ENCODE peak calls at places on chromosomes 11 and 22, in ten cellular contexts. I, A, L, B, Z, U, N, E, K and R are unnamed samples.

GRCh38 chr11:36130401-36130800 is 158.8 kb downstream of the COMMD9 start:
- DNase-seq in A (no peak), Z (no peak), E (no peak), L (no peak), B (peak; percentile 39), I (peak; percentile 68), K (no peak), U (no peak), N (no peak), R (no peak)

GRCh38 chr11:66749091-66749490 is 20.1 kb upstream of the SPTBN2 start:
- DNase-seq in K (no peak), Z (no peak), B (no peak), U (no peak), A (peak; percentile 81), N (no peak), L (no peak), I (peak; percentile 20), E (no peak), R (no peak)

GRCh38 chr11:17171342-17171741 is 36.4 kb downstream of the PIK3C2A start:
- DNase-seq in Z (no peak), A (no peak), I (no peak), K (no peak), U (no peak), L (peak; percentile 15), B (peak; percentile 67), N (no peak), E (no peak), R (peak; percentile 14)

GRCh38 chr11:119356349-119357031 is 10.0 kb upstream of the MFRP start:
- DNase-seq in Z (peak; percentile 89), U (peak; percentile 84), L (peak; percentile 93), N (peak; percentile 91), K (peak; percentile 88), B (peak; percentile 64), E (no peak), A (peak; percentile 80), I (no peak), R (no peak)

GRCh38 chr11:95269402-95269801 is 38.4 kb upstream of the SESN3 start:
- DNase-seq in U (no peak), N (no peak), Z (no peak), B (no peak), L (no peak), K (no peak), E (no peak), I (no peak), A (no peak), R (no peak)

GRCh38 chr11:67652965-67653845 is 2.7 kb upstream of the ACY3 start:
- DNase-seq in K (no peak), B (no peak), N (no peak), L (no peak), Z (no peak), E (no peak), U (no peak), I (no peak), A (no peak), R (no peak)

GRCh38 chr11:12377106-12377823 is at the start of gene PARVA:
- DNase-seq in E (no peak), Z (peak; percentile 75), L (peak; percentile 67), B (peak; percentile 87), A (peak; percentile 67), K (peak; percentile 67), N (peak; percentile 91), U (peak; percentile 67), I (peak; percentile 46), R (no peak)

GRCh38 chr11:24585192-24585591 is 88.3 kb downstream of the LUZP2 start:
- DNase-seq in Z (no peak), A (no peak), N (no peak), E (no peak), I (no peak), U (no peak), K (no peak), L (no peak), B (peak; percentile 32), R (peak; percentile 32)

GRCh38 chr22:45742866-45743450 is 71.3 kb downstream of the ATXN10 start:
- DNase-seq in A (peak; percentile 14), L (peak; percentile 11), U (peak; percentile 44), Z (peak; percentile 78), I (peak; percentile 9), E (no peak), N (no peak), K (no peak), B (no peak), R (no peak)

GRCh38 chr11:69084371-69084770 is 35.6 kb downstream of the TPCN2 start:
- DNase-seq in K (no peak), L (no peak), Z (no peak), A (no peak), I (no peak), N (no peak), B (no peak), E (no peak), U (no peak), R (no peak)

GRCh38 chr22:41725510-41726110 is 26.3 kb downstream of the MEI1 start:
- DNase-seq in K (no peak), B (no peak), E (no peak), N (no peak), U (no peak), L (no peak), Z (no peak), A (no peak), I (no peak), R (no peak)

GRCh38 chr11:61686469-61686868 is 6.3 kb downstream of the DAGLA start:
- DNase-seq in A (no peak), E (no peak), B (no peak), U (no peak), Z (no peak), L (no peak), K (no peak), I (no peak), N (no peak), R (no peak)

GRCh38 chr11:61687420-61687819 is 7.2 kb downstream of the DAGLA start:
- DNase-seq in A (peak; percentile 34), K (no peak), Z (no peak), E (no peak), I (no peak), U (no peak), L (no peak), N (no peak), B (no peak), R (no peak)

GRCh38 chr11:61690706-61691377 is 10.7 kb downstream of the DAGLA start:
- DNase-seq in I (no peak), U (no peak), E (no peak), A (no peak), L (no peak), Z (no peak), B (no peak), K (peak; percentile 90), N (no peak), R (no peak)

GRCh38 chr11:61689164-61689496 is 8.9 kb downstream of the DAGLA start:
- DNase-seq in E (no peak), B (no peak), Z (no peak), A (no peak), I (no peak), U (no peak), K (no peak), L (no peak), N (no peak), R (no peak)

GRCh38 chr11:61688368-61689163 is 8.4 kb downstream of the DAGLA start:
- DNase-seq in K (peak; percentile 84), U (peak; percentile 80), L (no peak), Z (peak; percentile 85), E (no peak), B (peak; percentile 53), N (no peak), A (peak; percentile 93), I (peak; percentile 11), R (no peak)
- H3K4me3 ChIP-seq in K (no peak overlapping the region), U (peak overlapping the region; percentile 49), L (no peak overlapping the region), Z (peak overlapping the region; percentile 24), E (no peak overlapping the region), B (no peak overlapping the region), N (no peak overlapping the region), A (no peak overlapping the region), I (no peak overlapping the region), R (no peak overlapping the region)

GRCh38 chr22:20881869-20882815 is 23.3 kb downstream of the SNAP29 start:
- DNase-seq in Z (no peak), E (no peak), U (no peak), B (no peak), A (no peak), L (no peak), I (no peak), N (no peak), K (no peak), R (no peak)

GRCh38 chr22:20885017-20885556 is 26.3 kb downstream of the SNAP29 start:
- DNase-seq in B (no peak), N (no peak), L (no peak), I (no peak), Z (no peak), A (no peak), E (no peak), U (no peak), K (no peak), R (no peak)

GRCh38 chr22:20881231-20881630 is 22.4 kb downstream of the SNAP29 start:
- DNase-seq in K (no peak), Z (no peak), B (peak; percentile 16), I (peak; percentile 51), E (no peak), N (no peak), U (no peak), L (no peak), A (no peak), R (no peak)

GRCh38 chr22:20884454-20884853 is 25.6 kb downstream of the SNAP29 start:
- DNase-seq in A (no peak), Z (no peak), U (no peak), K (no peak), I (no peak), E (no peak), N (no peak), L (no peak), B (no peak), R (no peak)

DNA sequence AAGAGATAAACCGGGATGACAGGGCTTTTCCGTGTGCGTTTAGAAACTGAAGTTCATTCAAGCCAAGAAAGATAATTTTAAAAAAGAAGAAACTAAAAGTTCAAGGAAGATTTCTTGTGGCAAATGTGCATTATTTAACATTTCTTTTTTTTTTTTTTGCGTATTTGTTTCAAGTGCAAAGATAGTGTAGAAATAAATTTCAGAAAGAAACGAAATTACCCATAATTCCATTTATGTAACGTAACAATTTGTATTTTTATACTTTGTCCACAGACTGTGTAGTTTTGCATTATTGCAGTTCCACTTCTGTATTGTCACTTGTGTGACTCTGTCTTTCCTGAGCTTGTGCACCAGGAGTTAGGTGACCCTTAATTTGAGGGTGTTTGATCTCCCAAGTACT is 24.0 kb downstream of the SNAP29 start:
- DNase-seq in I (no peak), K (no peak), B (no peak), L (no peak), N (no peak), Z (no peak), E (no peak), U (no peak), A (no peak), R (no peak)
- H3K36me3 ChIP-seq in I (peaks cover 12% of the 10 kb centered on the region), K (no peaks in the 10 kb centered on the region), B (peaks cover 8% of the 10 kb centered on the region), L (peaks cover 9% of the 10 kb centered on the region), N (peaks cover 6% of the 10 kb centered on the region), Z (peaks cover 71% of the 10 kb centered on the region), E (peaks cover 87% of the 10 kb centered on the region), U (no peaks in the 10 kb centered on the region), A (peaks cover 41% of the 10 kb centered on the region), R (no peaks in the 10 kb centered on the region)

GRCh38 chr11:125389339-125390166 is 106.5 kb downstream of the FEZ1 start:
- DNase-seq in K (no peak), U (no peak), A (no peak), I (no peak), N (no peak), L (no peak), E (no peak), B (no peak), Z (no peak), R (no peak)
- TF ChIP-seq CTCF in K (no peak), U (no peak), A (no peak), I (no peak), N (no peak), L (no peak), E (no peak), B (no peak), Z (no peak), R (no peak)

GRCh38 chr11:128765104-128765503 is 71.2 kb downstream of the FLI1 start:
- DNase-seq in B (no peak), A (no peak), I (no peak), N (no peak), L (no peak), Z (no peak), K (no peak), U (no peak), E (no peak), R (no peak)
- H3K4me3 ChIP-seq in B (no peak overlapping the region), A (no peak overlapping the region), I (no peak overlapping the region), N (no peak overlapping the region), L (no peak overlapping the region), Z (no peak overlapping the region), K (no peak overlapping the region), U (no peak overlapping the region), E (no peak overlapping the region), R (no peak overlapping the region)